ENCODE peak calls at places on chromosomes 4 and X, in nine cellular contexts. One of them, this sample, is unnamed.

GRCh38 chrX:24619647-24620046 is 27.5 kb downstream of the PCYT1B start:
- DNase-seq in HTR-8/SVneo: peak; percentile 13
- DNase-seq in SIG-M5: no peak
- DNase-seq in left cardiac atrium: peak; percentile 21
- DNase-seq in upper lobe of left lung: peak; percentile 4
- DNase-seq in nephron progenitor cell: no peak
- DNase-seq in KBM-7: no peak
- DNase-seq in choroid plexus epithelial cell: peak; percentile 62
- DNase-seq in uterus: no peak
- DNase-seq in this sample: no peak

GRCh38 chrX:39808471-39808917 is 289.3 kb downstream of the BCOR start:
- DNase-seq in HTR-8/SVneo: peak; percentile 50
- DNase-seq in KBM-7: peak; percentile 28
- DNase-seq in uterus: no peak
- DNase-seq in nephron progenitor cell: no peak
- DNase-seq in choroid plexus epithelial cell: peak; percentile 84
- DNase-seq in SIG-M5: no peak
- DNase-seq in upper lobe of left lung: no peak
- DNase-seq in left cardiac atrium: peak; percentile 46
- DNase-seq in this sample: no peak

GRCh38 chr4:15003891-15004700 is 1.8 kb downstream of the CPEB2 start:
- DNase-seq in uterus: peak; percentile 37
- DNase-seq in upper lobe of left lung: peak; percentile 94
- DNase-seq in SIG-M5: no peak
- DNase-seq in KBM-7: peak; percentile 42
- DNase-seq in nephron progenitor cell: peak; percentile 63
- DNase-seq in left cardiac atrium: peak; percentile 62
- DNase-seq in choroid plexus epithelial cell: no peak
- DNase-seq in HTR-8/SVneo: no peak
- DNase-seq in this sample: no peak

GRCh38 chr4:153676491-153676890 is 7.6 kb upstream of the TLR2 start:
- DNase-seq in left cardiac atrium: no peak
- DNase-seq in SIG-M5: no peak
- DNase-seq in choroid plexus epithelial cell: peak; percentile 53
- DNase-seq in KBM-7: no peak
- DNase-seq in HTR-8/SVneo: peak; percentile 11
- DNase-seq in uterus: no peak
- DNase-seq in upper lobe of left lung: no peak
- DNase-seq in nephron progenitor cell: no peak
- DNase-seq in this sample: no peak

GRCh38 chrX:155778844-155779553 is 102.1 kb upstream of the VAMP7 start:
- DNase-seq in HTR-8/SVneo: no peak
- DNase-seq in KBM-7: peak; percentile 31
- DNase-seq in choroid plexus epithelial cell: no peak
- DNase-seq in left cardiac atrium: no peak
- DNase-seq in uterus: no peak
- DNase-seq in nephron progenitor cell: no peak
- DNase-seq in upper lobe of left lung: no peak
- DNase-seq in SIG-M5: no peak
- DNase-seq in this sample: no peak

GRCh38 chr4:80128941-80129340 is 55.9 kb upstream of the ANTXR2 start:
- DNase-seq in choroid plexus epithelial cell: no peak
- DNase-seq in left cardiac atrium: no peak
- DNase-seq in nephron progenitor cell: no peak
- DNase-seq in HTR-8/SVneo: no peak
- DNase-seq in upper lobe of left lung: no peak
- DNase-seq in SIG-M5: no peak
- DNase-seq in uterus: no peak
- DNase-seq in KBM-7: no peak
- DNase-seq in this sample: no peak

GRCh38 chr4:184331155-184331995 is 113.7 kb upstream of the ENPP6 start:
- DNase-seq in left cardiac atrium: no peak
- DNase-seq in upper lobe of left lung: no peak
- DNase-seq in SIG-M5: peak; percentile 9
- DNase-seq in KBM-7: peak; percentile 54
- DNase-seq in uterus: no peak
- DNase-seq in HTR-8/SVneo: no peak
- DNase-seq in nephron progenitor cell: no peak
- DNase-seq in choroid plexus epithelial cell: peak; percentile 46
- DNase-seq in this sample: no peak

GRCh38 chr4:77031544-77031943 is 44.2 kb downstream of the CCNI start:
- DNase-seq in HTR-8/SVneo: no peak
- DNase-seq in uterus: no peak
- DNase-seq in left cardiac atrium: no peak
- DNase-seq in SIG-M5: no peak
- DNase-seq in choroid plexus epithelial cell: no peak
- DNase-seq in KBM-7: no peak
- DNase-seq in nephron progenitor cell: no peak
- DNase-seq in upper lobe of left lung: no peak
- DNase-seq in this sample: no peak

GRCh38 chr4:48109413-48110263 is 24.4 kb downstream of the TXK start:
- DNase-seq in left cardiac atrium: no peak
- DNase-seq in KBM-7: peak; percentile 50
- DNase-seq in SIG-M5: no peak
- DNase-seq in HTR-8/SVneo: peak; percentile 36
- DNase-seq in uterus: no peak
- DNase-seq in nephron progenitor cell: no peak
- DNase-seq in choroid plexus epithelial cell: peak; percentile 74
- DNase-seq in upper lobe of left lung: no peak
- DNase-seq in this sample: peak; percentile 52

GRCh38 chr4:79604152-79604551 is 196.1 kb upstream of the GK2 start:
- DNase-seq in choroid plexus epithelial cell: no peak
- DNase-seq in SIG-M5: no peak
- DNase-seq in HTR-8/SVneo: no peak
- DNase-seq in nephron progenitor cell: no peak
- DNase-seq in left cardiac atrium: no peak
- DNase-seq in KBM-7: no peak
- DNase-seq in upper lobe of left lung: no peak
- DNase-seq in uterus: no peak
- DNase-seq in this sample: no peak

GRCh38 chr4:53598483-53598882 is 7.2 kb upstream of the LNX1 start:
- DNase-seq in nephron progenitor cell: no peak
- DNase-seq in SIG-M5: no peak
- DNase-seq in upper lobe of left lung: no peak
- DNase-seq in choroid plexus epithelial cell: no peak
- DNase-seq in uterus: no peak
- DNase-seq in left cardiac atrium: no peak
- DNase-seq in KBM-7: no peak
- DNase-seq in HTR-8/SVneo: no peak
- DNase-seq in this sample: no peak

GRCh38 chr4:67558493-67558892 is at the start of gene STAP1:
- DNase-seq in nephron progenitor cell: no peak
- DNase-seq in SIG-M5: no peak
- DNase-seq in uterus: no peak
- DNase-seq in upper lobe of left lung: no peak
- DNase-seq in HTR-8/SVneo: no peak
- DNase-seq in choroid plexus epithelial cell: no peak
- DNase-seq in KBM-7: peak; percentile 87
- DNase-seq in left cardiac atrium: no peak
- DNase-seq in this sample: no peak

GRCh38 chr4:41122775-41123174 is 91.6 kb downstream of the APBB2 start:
- DNase-seq in nephron progenitor cell: no peak
- DNase-seq in SIG-M5: no peak
- DNase-seq in upper lobe of left lung: no peak
- DNase-seq in choroid plexus epithelial cell: no peak
- DNase-seq in HTR-8/SVneo: no peak
- DNase-seq in KBM-7: no peak
- DNase-seq in uterus: no peak
- DNase-seq in left cardiac atrium: no peak
- DNase-seq in this sample: no peak

This sample was measured in iPS DF 19.7.